ENCODE peak calls at places on chromosome 20, in seven cellular contexts. One of them, this sample, is unnamed. For H3K27me3, the result is how much of the 10 kb centered on the place peaks cover.

GRCh38 chr20:2093200-2093781 is 8.3 kb upstream of the STK35 start:
- DNase-seq in trophoblast cell: peak
- DNase-seq in neuronal stem cell: no peak
- DNase-seq in fibroblast of lung: no peak
- DNase-seq in GM23248: peak
- DNase-seq in IMR-90: no peak
- DNase-seq in K562: peak
- DNase-seq in this sample: no peak

GRCh38 chr20:57711311-57711712 is 1.5 kb upstream of the PMEPA1 start:
- DNase-seq in K562: no peak
- DNase-seq in IMR-90: no peak
- DNase-seq in neuronal stem cell: no peak
- DNase-seq in GM23248: peak
- DNase-seq in trophoblast cell: no peak
- DNase-seq in fibroblast of lung: no peak
- DNase-seq in this sample: no peak

GRCh38 chr20:16191496-16191895 is 381.8 kb downstream of the KIF16B start:
- DNase-seq in GM23248: no peak
- DNase-seq in trophoblast cell: no peak
- DNase-seq in neuronal stem cell: no peak
- DNase-seq in IMR-90: no peak
- DNase-seq in K562: peak
- DNase-seq in fibroblast of lung: no peak
- DNase-seq in this sample: no peak

GRCh38 chr20:3510110-3510509 is 39.3 kb downstream of the ATRN start:
- DNase-seq in fibroblast of lung: no peak
- DNase-seq in trophoblast cell: no peak
- DNase-seq in K562: no peak
- DNase-seq in IMR-90: no peak
- DNase-seq in neuronal stem cell: no peak
- DNase-seq in GM23248: no peak
- DNase-seq in this sample: no peak

GRCh38 chr20:34768105-34768504 is 57.3 kb downstream of the NCOA6 start:
- DNase-seq in fibroblast of lung: peak
- DNase-seq in trophoblast cell: peak
- DNase-seq in neuronal stem cell: no peak
- DNase-seq in K562: no peak
- DNase-seq in IMR-90: peak
- DNase-seq in GM23248: peak
- DNase-seq in this sample: no peak

GRCh38 chr20:11266571-11266970 is 592.8 kb upstream of the JAG1 start:
- DNase-seq in GM23248: no peak
- DNase-seq in fibroblast of lung: peak
- DNase-seq in neuronal stem cell: no peak
- DNase-seq in IMR-90: peak
- DNase-seq in trophoblast cell: no peak
- DNase-seq in K562: no peak
- DNase-seq in this sample: no peak

GRCh38 chr20:47792021-47792618 is 6.8 kb upstream of the SULF2 start:
- DNase-seq in IMR-90: peak
- DNase-seq in neuronal stem cell: no peak
- DNase-seq in trophoblast cell: no peak
- DNase-seq in K562: no peak
- DNase-seq in fibroblast of lung: peak
- DNase-seq in GM23248: peak
- DNase-seq in this sample: peak

GRCh38 chr20:47883186-47883585 is 97.9 kb upstream of the SULF2 start:
- DNase-seq in K562: no peak
- DNase-seq in neuronal stem cell: no peak
- DNase-seq in GM23248: no peak
- DNase-seq in trophoblast cell: no peak
- DNase-seq in IMR-90: no peak
- DNase-seq in fibroblast of lung: no peak
- DNase-seq in this sample: no peak

GRCh38 chr20:13694420-13695150 is 55.9 kb upstream of the TASP1 start:
- DNase-seq in trophoblast cell: no peak
- DNase-seq in K562: no peak
- DNase-seq in fibroblast of lung: peak
- DNase-seq in neuronal stem cell: no peak
- DNase-seq in IMR-90: no peak
- DNase-seq in GM23248: no peak
- DNase-seq in this sample: no peak

GRCh38 chr20:56202493-56203077 is 45.9 kb upstream of the MC3R start:
- DNase-seq in trophoblast cell: peak
- DNase-seq in IMR-90: no peak
- DNase-seq in GM23248: peak
- DNase-seq in neuronal stem cell: no peak
- DNase-seq in fibroblast of lung: no peak
- DNase-seq in K562: peak
- DNase-seq in this sample: no peak

DNA sequence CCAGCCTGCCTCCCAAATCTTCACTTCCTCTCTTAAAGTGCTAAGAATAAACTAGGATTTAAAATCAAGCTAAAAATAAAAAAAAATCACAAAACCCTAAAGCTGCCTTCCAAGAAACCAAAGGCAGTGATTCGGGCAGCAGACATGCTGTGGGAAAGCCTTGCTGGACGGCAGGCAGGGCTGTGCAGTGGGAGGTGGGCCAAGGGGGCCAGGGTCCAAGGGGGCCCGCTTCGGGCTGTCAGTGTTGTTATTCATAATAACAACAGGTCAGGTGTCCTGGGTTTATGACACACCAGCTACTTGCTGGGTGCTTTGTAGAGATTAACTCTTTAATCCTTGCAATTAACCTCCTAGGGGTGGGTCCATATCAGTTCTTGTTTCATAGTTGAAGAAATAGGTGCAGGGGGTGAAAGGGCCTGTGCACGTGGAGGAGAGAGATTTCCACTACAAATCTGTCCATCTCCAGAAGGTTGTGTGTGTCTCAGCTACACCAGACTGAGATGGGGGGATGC is 40.4 kb downstream of the CD40 start:
- DNase-seq in IMR-90: no peak
- DNase-seq in GM23248: no peak
- DNase-seq in trophoblast cell: no peak
- DNase-seq in fibroblast of lung: no peak
- DNase-seq in neuronal stem cell: no peak
- DNase-seq in K562: no peak
- DNase-seq in this sample: no peak
- H3K27me3 ChIP-seq in IMR-90: under half
- H3K27me3 ChIP-seq in GM23248: under half
- H3K27me3 ChIP-seq in trophoblast cell: under half
- H3K27me3 ChIP-seq in fibroblast of lung: under half
- H3K27me3 ChIP-seq in neuronal stem cell: half or more
- H3K27me3 ChIP-seq in K562: half or more
- H3K27me3 ChIP-seq in this sample: under half

DNA sequence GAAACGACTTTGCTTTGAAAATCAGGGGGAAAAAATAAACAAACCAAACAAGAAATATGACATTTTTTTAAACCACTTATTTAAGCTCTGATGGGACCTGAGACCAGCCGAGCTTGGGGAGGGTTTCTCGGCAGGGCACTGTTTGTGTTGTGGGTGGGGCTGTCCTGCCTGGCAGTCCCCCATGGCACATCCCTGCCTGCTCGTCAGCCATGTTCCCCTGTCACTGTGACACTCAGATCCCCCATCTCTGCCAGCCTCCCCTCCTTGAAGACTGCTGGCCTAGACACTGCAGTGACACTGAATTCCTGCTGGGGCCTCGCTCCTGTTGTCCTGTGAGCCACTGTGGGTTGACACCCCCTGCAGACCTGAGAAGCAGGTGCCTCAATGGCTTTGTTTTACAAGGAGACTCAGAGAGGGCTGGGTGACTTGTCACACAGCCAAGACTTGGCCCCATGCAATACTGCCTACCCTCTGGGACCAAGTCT is 95.1 kb upstream of the PTPN1 start:
- DNase-seq in IMR-90: no peak
- DNase-seq in fibroblast of lung: no peak
- DNase-seq in trophoblast cell: peak
- DNase-seq in neuronal stem cell: no peak
- DNase-seq in GM23248: no peak
- DNase-seq in K562: no peak
- DNase-seq in this sample: no peak
- H3K9ac ChIP-seq in IMR-90: peak
- H3K9ac ChIP-seq in fibroblast of lung: peak
- H3K9ac ChIP-seq in trophoblast cell: no peak
- H3K9ac ChIP-seq in neuronal stem cell: peak
- H3K9ac ChIP-seq in GM23248: peak
- H3K9ac ChIP-seq in K562: no peak
- H3K9ac ChIP-seq in this sample: peak

GRCh38 chr20:63446174-63447024 is 26.1 kb downstream of the KCNQ2 start:
- DNase-seq in neuronal stem cell: no peak
- DNase-seq in K562: no peak
- DNase-seq in GM23248: no peak
- DNase-seq in IMR-90: no peak
- DNase-seq in trophoblast cell: no peak
- DNase-seq in fibroblast of lung: no peak
- DNase-seq in this sample: no peak
- H3K4me3 ChIP-seq in neuronal stem cell: no peak
- H3K4me3 ChIP-seq in K562: no peak
- H3K4me3 ChIP-seq in GM23248: no peak
- H3K4me3 ChIP-seq in IMR-90: no peak
- H3K4me3 ChIP-seq in trophoblast cell: no peak
- H3K4me3 ChIP-seq in fibroblast of lung: no peak
- H3K4me3 ChIP-seq in this sample: no peak

GRCh38 chr20:63114693-63115069 is 101.2 kb downstream of the YTHDF1 start:
- DNase-seq in trophoblast cell: no peak
- DNase-seq in fibroblast of lung: no peak
- DNase-seq in IMR-90: no peak
- DNase-seq in GM23248: no peak
- DNase-seq in K562: no peak
- DNase-seq in neuronal stem cell: no peak
- DNase-seq in this sample: no peak

GRCh38 chr20:63114006-63114692 is 101.8 kb downstream of the YTHDF1 start:
- DNase-seq in trophoblast cell: no peak
- DNase-seq in GM23248: no peak
- DNase-seq in fibroblast of lung: no peak
- DNase-seq in neuronal stem cell: no peak
- DNase-seq in IMR-90: no peak
- DNase-seq in K562: no peak
- DNase-seq in this sample: no peak

GRCh38 chr20:63115651-63116411 is 100.1 kb downstream of the YTHDF1 start:
- DNase-seq in GM23248: no peak
- DNase-seq in neuronal stem cell: no peak
- DNase-seq in fibroblast of lung: no peak
- DNase-seq in IMR-90: no peak
- DNase-seq in K562: no peak
- DNase-seq in trophoblast cell: no peak
- DNase-seq in this sample: no peak

GRCh38 chr20:63116412-63117106 is 99.4 kb downstream of the YTHDF1 start:
- DNase-seq in fibroblast of lung: peak
- DNase-seq in neuronal stem cell: peak
- DNase-seq in GM23248: peak
- DNase-seq in trophoblast cell: peak
- DNase-seq in IMR-90: peak
- DNase-seq in K562: peak
- DNase-seq in this sample: peak

GRCh38 chr20:63112491-63113219 is 103.3 kb downstream of the YTHDF1 start:
- DNase-seq in K562: no peak
- DNase-seq in IMR-90: no peak
- DNase-seq in trophoblast cell: no peak
- DNase-seq in fibroblast of lung: no peak
- DNase-seq in neuronal stem cell: no peak
- DNase-seq in GM23248: no peak
- DNase-seq in this sample: no peak
- H3K27me3 ChIP-seq in K562: under half
- H3K27me3 ChIP-seq in IMR-90: under half
- H3K27me3 ChIP-seq in trophoblast cell: under half
- H3K27me3 ChIP-seq in fibroblast of lung: under half
- H3K27me3 ChIP-seq in neuronal stem cell: under half
- H3K27me3 ChIP-seq in GM23248: under half
- H3K27me3 ChIP-seq in this sample: half or more